ENCODE peak calls at places on chromosomes 13 and 19, in nine cellular contexts. B is CD4-positive, CD25-positive, alpha-beta regulatory T cell; Y is body of pancreas; L is endothelial cell of umbilical vein; T is H7; O is cardiac fibroblast; Z is coronary artery; D is neuronal stem cell; F is esophagus squamous epithelium. G is an unnamed sample.

GRCh38 chr13:45807520-45808099 is 43.9 kb downstream of the SIAH3 start:
- DNase-seq in B (no peak), Y (peak), L (peak), T (peak), O (peak), Z (peak), D (peak), F (no peak), G (peak)

GRCh38 chr13:113116206-113116800 is 6.3 kb upstream of the F10 start:
- DNase-seq in B (no peak), Y (no peak), L (no peak), T (peak), O (no peak), Z (peak), D (no peak), F (no peak), G (no peak)

GRCh38 chr13:54162069-54162468 is 1133.5 kb downstream of the OLFM4 start:
- DNase-seq in B (no peak), Y (no peak), L (no peak), T (no peak), O (no peak), Z (no peak), D (no peak), F (no peak), G (no peak)

GRCh38 chr13:24043590-24044350 is 116.8 kb upstream of the SPATA13 start:
- DNase-seq in B (no peak), Y (no peak), L (peak), T (no peak), O (no peak), Z (no peak), D (no peak), F (no peak), G (no peak)

GRCh38 chr19:35545855-35546381 is 492 bp downstream of the TMEM147 start:
- DNase-seq in B (peak), Y (peak), L (no peak), T (peak), O (peak), Z (no peak), D (no peak), F (no peak), G (no peak)

GRCh38 chr13:40940841-40941240 is 78.3 kb downstream of the ELF1 start:
- DNase-seq in B (no peak), Y (peak), L (no peak), T (no peak), O (peak), Z (no peak), D (no peak), F (no peak), G (peak)

GRCh38 chr13:19059016-19059780 is 122.4 kb downstream of the TUBA3C start:
- DNase-seq in B (no peak), Y (no peak), L (no peak), T (no peak), O (no peak), Z (no peak), D (no peak), F (no peak), G (no peak)

GRCh38 chr13:79508224-79508961 is 27.4 kb downstream of the NDFIP2 start:
- DNase-seq in B (no peak), Y (no peak), L (no peak), T (no peak), O (no peak), Z (no peak), D (no peak), F (no peak), G (no peak)

GRCh38 chr13:96779691-96780090 is 214.6 kb downstream of the OXGR1 start:
- DNase-seq in B (no peak), Y (no peak), L (no peak), T (no peak), O (peak), Z (no peak), D (no peak), F (no peak), G (no peak)

GRCh38 chr13:78299832-78300623 is 303.3 kb downstream of the POU4F1 start:
- DNase-seq in B (no peak), Y (no peak), L (no peak), T (no peak), O (no peak), Z (no peak), D (no peak), F (no peak), G (no peak)

GRCh38 chr13:112688560-112689497 is 1.0 kb upstream of the ATP11A start:
- DNase-seq in B (no peak), Y (peak), L (peak), T (no peak), O (peak), Z (peak), D (no peak), F (no peak), G (no peak)

GRCh38 chr19:16198363-16198636 is 589 bp downstream of the AP1M1 start:
- DNase-seq in B (no peak), Y (no peak), L (peak), T (no peak), O (no peak), Z (peak), D (no peak), F (no peak), G (no peak)

GRCh38 chr13:46831588-46832194 is 34.7 kb upstream of the ESD start:
- DNase-seq in B (peak), Y (peak), L (peak), T (no peak), O (peak), Z (no peak), D (peak), F (no peak), G (peak)

GRCh38 chr13:109152311-109152820 is 523.0 kb downstream of the MYO16 start:
- DNase-seq in B (no peak), Y (no peak), L (no peak), T (no peak), O (no peak), Z (no peak), D (no peak), F (no peak), G (no peak)

GRCh38 chr19:33819875-33820781 is 23.5 kb downstream of the KCTD15 start:
- DNase-seq in B (peak), Y (peak), L (peak), T (peak), O (peak), Z (peak), D (peak), F (no peak), G (peak)

GRCh38 chr19:50489461-50490011 is 12.9 kb upstream of the GARIN5A start:
- DNase-seq in B (no peak), Y (no peak), L (no peak), T (peak), O (no peak), Z (no peak), D (no peak), F (no peak), G (no peak)

GRCh38 chr19:39212377-39212742 is 8.3 kb upstream of the SYCN start:
- DNase-seq in B (peak), Y (peak), L (no peak), T (peak), O (peak), Z (no peak), D (no peak), F (no peak), G (no peak)

GRCh38 chr19:33282036-33282686 is 20.2 kb downstream of the CEBPA start:
- DNase-seq in B (no peak), Y (no peak), L (no peak), T (no peak), O (no peak), Z (no peak), D (no peak), F (no peak), G (no peak)

GRCh38 chr19:16369664-16370576 is 45.3 kb downstream of the KLF2 start:
- DNase-seq in B (peak), Y (no peak), L (no peak), T (no peak), O (no peak), Z (no peak), D (no peak), F (no peak), G (no peak)

GRCh38 chr19:17779281-17779930 is 15.5 kb upstream of the B3GNT3 start:
- DNase-seq in B (no peak), Y (peak), L (no peak), T (peak), O (peak), Z (no peak), D (peak), F (no peak), G (no peak)

GRCh38 chr19:17777840-17778620 is 16.9 kb upstream of the B3GNT3 start:
- DNase-seq in B (no peak), Y (peak), L (peak), T (peak), O (peak), Z (no peak), D (peak), F (no peak), G (no peak)

GRCh38 chr19:17780781-17781180 is 14.2 kb upstream of the B3GNT3 start:
- DNase-seq in B (no peak), Y (no peak), L (no peak), T (no peak), O (no peak), Z (no peak), D (no peak), F (no peak), G (no peak)

GRCh38 chr19:17775991-17776803 is 18.7 kb upstream of the B3GNT3 start:
- DNase-seq in B (peak), Y (no peak), L (no peak), T (no peak), O (peak), Z (no peak), D (no peak), F (no peak), G (no peak)

GRCh38 chr19:17778621-17779280 is 16.2 kb upstream of the B3GNT3 start:
- DNase-seq in B (no peak), Y (no peak), L (no peak), T (peak), O (no peak), Z (no peak), D (peak), F (no peak), G (no peak)
- H3K4me3 ChIP-seq in B (no peak), Y (no peak), L (no peak), T (peak), O (no peak), Z (peak), D (peak), F (peak), G (peak)

GRCh38 chr19:10544753-10545251 is 1.1 kb downstream of the ATG4D start:
- DNase-seq in B (no peak), Y (peak), L (no peak), T (peak), O (no peak), Z (no peak), D (no peak), F (no peak), G (no peak)

GRCh38 chr19:10543059-10543419 is 665 bp upstream of the ATG4D start:
- DNase-seq in B (no peak), Y (no peak), L (no peak), T (no peak), O (no peak), Z (no peak), D (no peak), F (no peak), G (no peak)

GRCh38 chr19:10544242-10544752 is 593 bp downstream of the ATG4D start:
- DNase-seq in B (peak), Y (peak), L (no peak), T (peak), O (no peak), Z (no peak), D (no peak), F (no peak), G (no peak)

GRCh38 chr19:10546817-10547216 is 3.1 kb downstream of the ATG4D start:
- DNase-seq in B (no peak), Y (no peak), L (no peak), T (peak), O (no peak), Z (no peak), D (no peak), F (no peak), G (no peak)

GRCh38 chr19:10543420-10544241 is at the start of gene ATG4D:
- DNase-seq in B (peak), Y (peak), L (peak), T (peak), O (peak), Z (no peak), D (peak), F (no peak), G (no peak)
- H3K4me3 ChIP-seq in B (peak), Y (peak), L (peak), T (peak), O (peak), Z (peak), D (peak), F (peak), G (peak)

GRCh38 chr19:574658-575526 is 2.5 kb downstream of the BSG start:
- DNase-seq in B (no peak), Y (peak), L (peak), T (no peak), O (peak), Z (no peak), D (no peak), F (no peak), G (no peak)
- H3K4me3 ChIP-seq in B (peak), Y (no peak), L (no peak), T (peak), O (peak), Z (peak), D (peak), F (peak), G (peak)

GRCh38 chr19:2428756-2429711 is 1.6 kb upstream of the TIMM13 start:
- DNase-seq in B (no peak), Y (no peak), L (no peak), T (peak), O (no peak), Z (no peak), D (no peak), F (no peak), G (no peak)
- H3K4me3 ChIP-seq in B (no peak), Y (no peak), L (no peak), T (no peak), O (no peak), Z (no peak), D (no peak), F (peak), G (no peak)

GRCh38 chr19:47780215-47780551 is 1.7 kb downstream of the SELENOW start:
- DNase-seq in B (no peak), Y (no peak), L (no peak), T (no peak), O (no peak), Z (no peak), D (no peak), F (no peak), G (no peak)
- H3K4me3 ChIP-seq in B (no peak), Y (no peak), L (no peak), T (peak), O (peak), Z (peak), D (no peak), F (peak), G (peak)

DNA sequence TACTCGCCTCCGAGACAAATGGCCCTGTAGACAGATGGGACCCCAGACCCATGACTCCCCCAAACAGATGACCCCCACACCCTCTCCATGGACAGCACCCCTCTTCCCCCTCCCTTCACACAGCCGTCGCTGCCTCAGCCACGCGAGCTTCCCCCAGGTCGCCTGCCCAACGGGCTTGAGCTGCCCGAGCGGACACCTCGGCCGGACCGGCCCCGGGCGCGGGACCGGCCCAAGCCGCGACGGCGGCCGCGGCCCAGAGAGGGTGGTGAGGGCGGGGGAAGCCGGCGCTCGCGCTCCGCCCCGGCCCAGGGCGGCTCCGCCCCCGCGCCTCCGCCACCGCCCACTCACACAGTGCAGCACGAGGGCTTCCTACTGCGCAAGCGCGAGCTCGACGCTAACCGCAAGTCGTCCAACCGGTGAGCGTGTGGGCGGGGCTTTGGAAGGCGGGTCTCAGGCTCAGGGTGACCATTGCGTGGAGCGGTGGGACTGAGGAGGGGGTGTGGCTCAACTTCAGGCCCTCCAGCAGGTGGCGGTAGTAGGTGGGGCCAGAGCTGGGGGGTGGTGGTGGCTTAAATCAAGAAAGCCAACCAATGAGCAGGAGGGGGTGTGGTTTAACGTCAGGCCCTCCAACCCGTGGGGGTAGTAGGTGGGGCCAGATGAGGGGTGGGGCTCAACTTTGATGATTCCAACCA is 6.2 kb upstream of the SHKBP1 start:
- DNase-seq in B (peak), Y (peak), L (peak), T (peak), O (peak), Z (peak), D (peak), F (peak), G (peak)
- H3K4me3 ChIP-seq in B (peak), Y (no peak), L (no peak), T (peak), O (peak), Z (peak), D (peak), F (peak), G (peak)